ENCODE peak calls at places on chromosomes 16 and 17, in four cellular contexts. One of them, this sample, is unnamed.

GRCh38 chr16:84884311-84885023 is 64.7 kb downstream of the CRISPLD2 start:
- DNase-seq in astrocyte: peak; percentile 19
- DNase-seq in endothelial cell: no peak
- DNase-seq in dorsolateral prefrontal cortex: no peak
- DNase-seq in this sample: no peak

GRCh38 chr17:61371179-61371578 is 28.5 kb upstream of the TBX2 start:
- DNase-seq in endothelial cell: no peak
- DNase-seq in dorsolateral prefrontal cortex: no peak
- DNase-seq in astrocyte: no peak
- DNase-seq in this sample: no peak

GRCh38 chr16:19555938-19556778 is 655 bp downstream of the VPS35L start:
- DNase-seq in endothelial cell: peak; percentile 53
- DNase-seq in astrocyte: peak; percentile 12
- DNase-seq in dorsolateral prefrontal cortex: no peak
- DNase-seq in this sample: peak; percentile 35

GRCh38 chr16:69187891-69188451 is 1.0 kb downstream of the SNTB2 start:
- DNase-seq in endothelial cell: peak; percentile 4
- DNase-seq in dorsolateral prefrontal cortex: no peak
- DNase-seq in astrocyte: peak; percentile 40
- DNase-seq in this sample: peak; percentile 24

GRCh38 chr16:65283238-65283651 is 161.4 kb upstream of the CDH11 start:
- DNase-seq in endothelial cell: no peak
- DNase-seq in dorsolateral prefrontal cortex: no peak
- DNase-seq in astrocyte: peak; percentile 60
- DNase-seq in this sample: no peak

GRCh38 chr17:12600349-12600748 is 65.3 kb upstream of the MYOCD start:
- DNase-seq in endothelial cell: no peak
- DNase-seq in astrocyte: no peak
- DNase-seq in dorsolateral prefrontal cortex: no peak
- DNase-seq in this sample: no peak

GRCh38 chr16:57823836-57824235 is 21.5 kb upstream of the KIFC3 start:
- DNase-seq in astrocyte: no peak
- DNase-seq in dorsolateral prefrontal cortex: no peak
- DNase-seq in endothelial cell: no peak
- DNase-seq in this sample: no peak

GRCh38 chr17:8821446-8822105 is 22.4 kb upstream of the MFSD6L start:
- DNase-seq in dorsolateral prefrontal cortex: no peak
- DNase-seq in endothelial cell: no peak
- DNase-seq in astrocyte: no peak
- DNase-seq in this sample: no peak

GRCh38 chr16:83952587-83952939 is 477 bp upstream of the OSGIN1 start:
- DNase-seq in astrocyte: peak; percentile 60
- DNase-seq in endothelial cell: no peak
- DNase-seq in dorsolateral prefrontal cortex: no peak
- DNase-seq in this sample: no peak

GRCh38 chr16:67341250-67341649 is 14.6 kb downstream of the LRRC36 start:
- DNase-seq in astrocyte: no peak
- DNase-seq in endothelial cell: no peak
- DNase-seq in dorsolateral prefrontal cortex: no peak
- DNase-seq in this sample: no peak

GRCh38 chr17:13931752-13932477 is 137.4 kb upstream of the COX10 start:
- DNase-seq in endothelial cell: no peak
- DNase-seq in dorsolateral prefrontal cortex: no peak
- DNase-seq in astrocyte: peak; percentile 47
- DNase-seq in this sample: no peak

GRCh38 chr17:14245002-14245401 is 8.3 kb upstream of the CDRT15 start:
- DNase-seq in astrocyte: no peak
- DNase-seq in dorsolateral prefrontal cortex: no peak
- DNase-seq in endothelial cell: no peak
- DNase-seq in this sample: no peak

GRCh38 chr16:86086471-86086870 is 187.5 kb downstream of the IRF8 start:
- DNase-seq in endothelial cell: no peak
- DNase-seq in astrocyte: no peak
- DNase-seq in dorsolateral prefrontal cortex: no peak
- DNase-seq in this sample: no peak

GRCh38 chr17:67488161-67488560 is 111.1 kb downstream of the PITPNC1 start:
- DNase-seq in dorsolateral prefrontal cortex: no peak
- DNase-seq in astrocyte: no peak
- DNase-seq in endothelial cell: no peak
- DNase-seq in this sample: no peak

GRCh38 chr17:40714473-40714872 is 10.9 kb upstream of the KRT24 start:
- DNase-seq in dorsolateral prefrontal cortex: no peak
- DNase-seq in endothelial cell: no peak
- DNase-seq in astrocyte: no peak
- DNase-seq in this sample: no peak
- TF ChIP-seq CTCF in dorsolateral prefrontal cortex: no peak
- TF ChIP-seq CTCF in endothelial cell: no peak
- TF ChIP-seq CTCF in astrocyte: no peak
- TF ChIP-seq CTCF in this sample: no peak

GRCh38 chr16:1941162-1941923 is 1.7 kb downstream of the MSRB1 start:
- DNase-seq in dorsolateral prefrontal cortex: no peak
- DNase-seq in endothelial cell: peak; percentile 49
- DNase-seq in astrocyte: peak; percentile 94
- DNase-seq in this sample: no peak
- TF ChIP-seq CTCF in dorsolateral prefrontal cortex: no peak
- TF ChIP-seq CTCF in endothelial cell: peak; percentile 14
- TF ChIP-seq CTCF in astrocyte: peak; percentile 54
- TF ChIP-seq CTCF in this sample: peak; percentile 44

DNA sequence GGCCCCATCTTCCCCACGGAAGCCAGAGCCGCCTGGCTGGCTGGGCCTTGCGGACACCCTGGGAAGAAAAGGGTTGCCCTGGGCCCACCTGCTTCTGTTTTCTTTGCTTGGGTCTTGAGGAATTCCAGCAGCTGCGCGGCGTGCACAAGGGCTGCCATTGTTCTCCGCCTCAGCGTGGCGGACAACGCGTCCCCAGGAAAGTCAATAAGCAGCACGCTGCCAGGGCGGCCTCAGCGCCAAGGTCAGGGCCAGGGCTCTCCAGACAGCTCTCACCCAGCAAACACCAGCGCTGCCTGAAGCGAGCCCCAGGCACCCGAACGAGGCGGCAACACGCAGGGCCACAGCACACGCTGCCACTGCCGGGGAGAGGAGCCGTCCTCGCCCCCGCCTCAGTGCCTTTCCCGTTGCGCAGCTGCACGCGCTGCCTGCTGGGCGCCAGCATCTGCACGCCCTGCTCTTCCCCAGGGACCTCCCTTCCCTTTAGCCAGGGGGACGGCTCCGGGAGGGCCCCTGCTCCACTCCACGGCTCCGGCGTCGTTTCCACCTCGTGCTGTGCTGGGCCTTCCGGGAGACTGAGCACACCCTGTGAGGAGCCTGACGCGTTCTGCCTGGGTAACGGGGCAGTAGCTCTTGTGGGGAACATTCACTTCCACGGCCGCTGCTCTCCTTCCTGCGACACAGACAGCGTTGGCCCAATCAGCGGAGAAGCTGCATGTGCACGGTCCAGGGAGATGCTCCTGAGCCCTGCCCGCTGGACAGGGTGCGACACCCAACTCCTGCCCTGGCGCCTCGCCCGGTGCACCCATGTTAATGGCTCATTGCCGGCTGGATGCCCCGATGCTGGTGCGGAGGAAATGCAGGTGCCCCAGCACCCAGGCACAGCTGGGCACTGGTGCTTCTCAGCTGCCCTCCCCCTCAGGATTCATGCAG is 57.8 kb downstream of the LMF1 start:
- DNase-seq in endothelial cell: no peak
- DNase-seq in astrocyte: no peak
- DNase-seq in dorsolateral prefrontal cortex: peak; percentile 94
- DNase-seq in this sample: no peak
- TF ChIP-seq CTCF in endothelial cell: no peak
- TF ChIP-seq CTCF in astrocyte: no peak
- TF ChIP-seq CTCF in dorsolateral prefrontal cortex: no peak
- TF ChIP-seq CTCF in this sample: no peak

DNA sequence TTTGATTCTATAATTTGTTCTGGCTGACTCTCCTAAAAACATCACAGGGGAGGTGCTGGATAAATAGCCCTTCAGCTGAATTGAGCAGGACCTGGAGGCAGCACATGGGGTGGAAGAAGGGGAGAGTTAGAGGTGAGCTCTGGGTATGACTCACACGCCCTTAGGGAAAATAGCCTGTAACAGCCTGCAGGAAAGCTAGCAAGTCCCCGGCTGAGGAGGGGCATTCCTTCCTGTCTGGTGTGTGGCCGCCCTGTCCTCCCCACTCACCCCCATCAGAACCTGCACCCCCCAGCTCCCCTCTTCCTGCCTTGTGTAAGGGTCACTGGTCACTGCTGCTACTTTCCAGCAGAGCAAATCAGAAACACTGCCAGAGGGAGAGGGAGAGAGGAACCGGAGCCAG is 187.4 kb downstream of the C16orf95 start:
- DNase-seq in endothelial cell: no peak
- DNase-seq in astrocyte: peak; percentile 53
- DNase-seq in dorsolateral prefrontal cortex: no peak
- DNase-seq in this sample: peak; percentile 69
- TF ChIP-seq CTCF in endothelial cell: no peak
- TF ChIP-seq CTCF in astrocyte: no peak
- TF ChIP-seq CTCF in dorsolateral prefrontal cortex: no peak
- TF ChIP-seq CTCF in this sample: no peak

GRCh38 chr17:81117672-81118198 is 47.6 kb upstream of the PVALEF start:
- DNase-seq in endothelial cell: no peak
- DNase-seq in dorsolateral prefrontal cortex: no peak
- DNase-seq in astrocyte: no peak
- DNase-seq in this sample: no peak

GRCh38 chr17:81120695-81121621 is 44.3 kb upstream of the PVALEF start:
- DNase-seq in endothelial cell: no peak
- DNase-seq in astrocyte: no peak
- DNase-seq in dorsolateral prefrontal cortex: no peak
- DNase-seq in this sample: no peak

GRCh38 chr17:81118308-81119221 is 46.7 kb upstream of the PVALEF start:
- DNase-seq in endothelial cell: no peak
- DNase-seq in dorsolateral prefrontal cortex: no peak
- DNase-seq in astrocyte: no peak
- DNase-seq in this sample: no peak

GRCh38 chr17:81120149-81120484 is 45.2 kb upstream of the PVALEF start:
- DNase-seq in astrocyte: no peak
- DNase-seq in dorsolateral prefrontal cortex: no peak
- DNase-seq in endothelial cell: no peak
- DNase-seq in this sample: no peak

DNA sequence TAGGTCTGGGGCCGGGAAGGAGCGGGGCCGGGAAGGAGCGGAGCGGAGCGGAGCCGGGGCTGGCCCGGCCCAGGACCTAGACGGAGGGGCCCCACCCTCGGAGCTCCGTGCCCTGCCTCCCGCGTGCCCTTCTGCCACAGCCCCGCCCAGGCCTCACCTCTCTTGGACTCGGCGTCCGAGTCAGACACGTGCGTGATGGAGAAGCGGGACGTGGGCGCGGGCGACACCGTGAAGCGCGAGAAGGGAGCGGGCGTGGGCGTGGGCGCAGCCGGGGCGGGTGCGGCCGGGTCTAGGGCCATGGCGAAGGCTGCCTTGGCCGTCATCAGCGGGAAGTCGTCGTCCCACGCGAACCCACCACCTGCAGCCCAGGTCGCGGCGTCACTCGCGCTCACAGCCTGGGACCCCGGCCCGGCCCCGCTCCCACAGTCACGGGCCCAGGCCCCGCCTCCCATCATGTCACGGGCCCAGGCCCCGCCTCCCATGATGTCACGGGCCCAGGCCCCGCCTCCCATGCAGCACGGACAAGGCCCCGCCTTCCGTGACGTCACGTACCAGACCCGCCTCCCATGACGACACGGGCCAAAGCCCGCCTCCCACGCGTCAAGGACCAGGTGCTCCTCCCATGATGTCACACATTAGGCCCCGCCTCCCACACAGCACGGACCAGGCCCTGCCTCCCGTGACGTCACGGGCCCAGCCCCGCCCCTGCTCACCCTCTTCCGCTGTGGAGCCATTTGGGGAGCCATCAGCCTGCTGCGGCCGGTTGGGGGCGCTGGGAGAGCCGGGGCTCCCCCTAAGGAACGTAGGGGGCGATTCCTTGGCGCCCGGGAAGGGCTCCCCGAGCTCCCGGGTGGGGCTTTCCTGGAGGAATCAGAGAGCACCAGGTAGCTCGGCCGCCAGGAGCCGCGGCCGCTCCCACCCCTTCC is 45.8 kb upstream of the PVALEF start:
- DNase-seq in endothelial cell: peak; percentile 96
- DNase-seq in astrocyte: peak; percentile 87
- DNase-seq in dorsolateral prefrontal cortex: peak; percentile 96
- DNase-seq in this sample: peak; percentile 98
- TF ChIP-seq CTCF in endothelial cell: no peak
- TF ChIP-seq CTCF in astrocyte: no peak
- TF ChIP-seq CTCF in dorsolateral prefrontal cortex: peak; percentile 34
- TF ChIP-seq CTCF in this sample: peak; percentile 71

GRCh38 chr17:40442392-40443195 is 656 bp upstream of the IGFBP4 start:
- DNase-seq in endothelial cell: no peak
- DNase-seq in astrocyte: no peak
- DNase-seq in dorsolateral prefrontal cortex: no peak
- DNase-seq in this sample: no peak
- TF ChIP-seq CTCF in endothelial cell: no peak
- TF ChIP-seq CTCF in astrocyte: no peak
- TF ChIP-seq CTCF in dorsolateral prefrontal cortex: no peak
- TF ChIP-seq CTCF in this sample: peak; percentile 34

DNA sequence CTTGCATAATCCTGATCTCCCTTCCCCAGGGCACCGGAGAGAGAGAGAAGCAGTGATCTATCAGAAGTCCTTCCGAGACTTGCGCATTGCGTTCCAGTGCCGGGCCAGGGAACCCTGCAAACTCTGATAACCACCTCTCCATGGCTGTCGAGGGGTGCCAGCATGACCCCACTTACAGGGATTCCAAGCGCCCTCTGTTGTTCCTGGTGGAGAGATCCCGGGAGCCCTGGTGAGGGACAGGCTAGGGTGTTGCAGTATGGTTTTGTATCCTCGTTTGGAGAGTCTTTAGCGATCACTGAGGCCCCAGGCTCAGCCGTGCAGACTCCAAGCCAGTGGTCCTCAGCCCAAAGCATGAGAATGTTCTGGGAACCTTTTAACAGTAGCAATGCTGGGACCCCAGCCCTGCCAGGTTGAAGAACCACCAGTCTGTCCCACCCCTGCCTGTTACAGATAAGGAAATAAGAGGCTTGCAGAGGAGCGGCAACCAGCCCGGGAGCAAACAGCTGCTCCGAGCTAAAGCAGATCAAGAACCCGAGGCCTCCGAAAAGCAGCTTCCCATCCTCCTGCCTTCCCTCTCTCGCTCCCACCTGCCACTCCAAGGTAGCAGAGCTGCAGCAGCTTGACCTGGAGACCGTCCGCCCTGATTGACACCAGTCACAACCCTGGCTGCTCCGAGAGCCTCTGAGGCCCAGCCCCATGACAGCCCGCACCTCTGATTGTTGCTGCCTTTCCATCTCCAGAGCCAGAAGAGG is 150.3 kb upstream of the RPL38 start:
- DNase-seq in dorsolateral prefrontal cortex: no peak
- DNase-seq in astrocyte: no peak
- DNase-seq in endothelial cell: no peak
- DNase-seq in this sample: no peak
- TF ChIP-seq CTCF in dorsolateral prefrontal cortex: no peak
- TF ChIP-seq CTCF in astrocyte: no peak
- TF ChIP-seq CTCF in endothelial cell: no peak
- TF ChIP-seq CTCF in this sample: no peak

GRCh38 chr17:82917656-82918345 is 78.0 kb upstream of the ZNF750 start:
- DNase-seq in endothelial cell: peak; percentile 67
- DNase-seq in astrocyte: no peak
- DNase-seq in dorsolateral prefrontal cortex: no peak
- DNase-seq in this sample: no peak
- TF ChIP-seq CTCF in endothelial cell: peak; percentile 59
- TF ChIP-seq CTCF in astrocyte: no peak
- TF ChIP-seq CTCF in dorsolateral prefrontal cortex: no peak
- TF ChIP-seq CTCF in this sample: peak; percentile 65

This sample was measured in HFFc6.